ENCODE peak calls at places on chromosome 16, in seven cellular contexts. K is lung, M is fibroblast of mammary gland, X is endothelial cell, R is fibroblast of lung, S is lower lobe of right lung, D is body of pancreas. I is an unnamed sample.

GRCh38 chr16:2040450-2041105 is 7.1 kb downstream of the NTHL1 start:
- DNase-seq in K (no peak), M (no peak), X (no peak), R (no peak), S (no peak), D (no peak), I (no peak)

GRCh38 chr16:53089434-53090270 is 34.9 kb downstream of the CHD9 start:
- DNase-seq in K (no peak), M (peak; percentile 64), X (no peak), R (peak; percentile 32), S (no peak), D (no peak), I (no peak)

GRCh38 chr16:49856741-49857330 is 924 bp upstream of the ZNF423 start:
- DNase-seq in K (peak; percentile 66), M (peak; percentile 70), X (peak; percentile 79), R (peak; percentile 78), S (peak; percentile 75), D (peak; percentile 85), I (no peak)

GRCh38 chr16:75111514-75112280 is 4.9 kb downstream of the LDHD start:
- DNase-seq in K (no peak), M (no peak), X (peak; percentile 60), R (no peak), S (peak; percentile 63), D (no peak), I (no peak)

GRCh38 chr16:68823401-68823800 is 19.9 kb upstream of the TANGO6 start:
- DNase-seq in K (no peak), M (peak; percentile 77), X (no peak), R (peak; percentile 70), S (no peak), D (no peak), I (no peak)

GRCh38 chr16:18048858-18049257 is 287.7 kb downstream of the NPIPA8 start:
- DNase-seq in K (no peak), M (no peak), X (no peak), R (no peak), S (no peak), D (no peak), I (no peak)

GRCh38 chr16:67258160-67258835 is 9.5 kb downstream of the SLC9A5 start:
- DNase-seq in K (no peak), M (no peak), X (no peak), R (no peak), S (peak; percentile 24), D (no peak), I (peak; percentile 82)

GRCh38 chr16:68644303-68644702 is 807 bp upstream of the CDH3 start:
- DNase-seq in K (no peak), M (no peak), X (no peak), R (no peak), S (no peak), D (no peak), I (no peak)

GRCh38 chr16:23072769-23073549 is 76.3 kb downstream of the USP31 start:
- DNase-seq in K (no peak), M (peak; percentile 24), X (no peak), R (no peak), S (no peak), D (no peak), I (no peak)

GRCh38 chr16:46482895-46483294 is 138.3 kb downstream of the SHCBP1 start:
- DNase-seq in K (no peak), M (no peak), X (no peak), R (no peak), S (no peak), D (no peak), I (no peak)

GRCh38 chr16:85166699-85167588 is 54.7 kb upstream of the CIBAR2 start:
- DNase-seq in K (no peak), M (no peak), X (no peak), R (no peak), S (peak; percentile 29), D (peak; percentile 52), I (no peak)

GRCh38 chr16:78478267-78478821 is 378.9 kb downstream of the WWOX start:
- DNase-seq in K (no peak), M (peak; percentile 0), X (peak; percentile 4), R (no peak), S (no peak), D (no peak), I (no peak)
- TF ChIP-seq CTCF in K (no peak), M (peak; percentile 34), X (peak; percentile 34), R (peak; percentile 33), S (no peak), D (peak; percentile 39), I (no peak)

GRCh38 chr16:82043680-82044584 is 8.9 kb downstream of the HSD17B2 start:
- DNase-seq in K (no peak), M (peak; percentile 52), X (no peak), R (peak; percentile 62), S (no peak), D (no peak), I (no peak)
- TF ChIP-seq CTCF in K (no peak), M (no peak), X (no peak), R (no peak), S (no peak), D (no peak), I (no peak)

GRCh38 chr16:10744370-10745030 is 858 bp downstream of the NUBP1 start:
- DNase-seq in K (no peak), M (peak; percentile 53), X (no peak), R (no peak), S (no peak), D (no peak), I (peak; percentile 53)
- TF ChIP-seq CTCF in K (no peak), M (no peak), X (no peak), R (no peak), S (no peak), D (no peak), I (no peak)

GRCh38 chr16:64534180-64534780 is 587.6 kb downstream of the CDH11 start:
- DNase-seq in K (no peak), M (no peak), X (no peak), R (no peak), S (no peak), D (no peak), I (no peak)
- TF ChIP-seq CTCF in K (no peak), M (no peak), X (no peak), R (no peak), S (no peak), D (no peak), I (no peak)

DNA sequence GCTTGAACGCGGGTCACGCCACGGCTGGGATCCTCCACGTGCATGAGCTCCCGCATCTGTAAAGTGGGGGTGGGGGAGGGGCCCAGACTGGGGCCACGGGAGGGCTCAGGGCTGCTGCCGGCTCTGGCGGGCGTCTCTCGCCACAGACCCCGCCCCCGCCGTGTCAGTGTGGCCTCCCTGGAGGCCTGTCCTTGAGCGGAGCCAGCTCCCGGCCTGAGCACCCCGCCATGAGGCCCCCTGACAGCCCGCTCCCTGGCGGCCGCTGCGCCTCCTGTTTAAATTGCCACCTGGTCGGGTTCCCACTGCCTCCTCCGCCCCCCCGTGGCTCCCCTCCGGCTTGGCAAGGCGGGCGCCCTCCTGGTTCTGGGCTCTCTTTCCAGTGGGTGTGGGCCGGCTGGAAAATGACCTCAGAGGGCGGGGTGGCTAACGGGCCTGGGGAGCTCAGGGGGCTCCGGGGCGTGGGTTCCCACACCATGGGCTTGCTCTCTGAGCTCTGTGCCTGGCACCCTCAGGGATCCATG is 42.1 kb upstream of the SSTR5 start:
- DNase-seq in K (no peak), M (no peak), X (no peak), R (no peak), S (no peak), D (peak; percentile 89), I (no peak)
- TF ChIP-seq CTCF in K (no peak), M (no peak), X (no peak), R (no peak), S (no peak), D (peak; percentile 44), I (no peak)

DNA sequence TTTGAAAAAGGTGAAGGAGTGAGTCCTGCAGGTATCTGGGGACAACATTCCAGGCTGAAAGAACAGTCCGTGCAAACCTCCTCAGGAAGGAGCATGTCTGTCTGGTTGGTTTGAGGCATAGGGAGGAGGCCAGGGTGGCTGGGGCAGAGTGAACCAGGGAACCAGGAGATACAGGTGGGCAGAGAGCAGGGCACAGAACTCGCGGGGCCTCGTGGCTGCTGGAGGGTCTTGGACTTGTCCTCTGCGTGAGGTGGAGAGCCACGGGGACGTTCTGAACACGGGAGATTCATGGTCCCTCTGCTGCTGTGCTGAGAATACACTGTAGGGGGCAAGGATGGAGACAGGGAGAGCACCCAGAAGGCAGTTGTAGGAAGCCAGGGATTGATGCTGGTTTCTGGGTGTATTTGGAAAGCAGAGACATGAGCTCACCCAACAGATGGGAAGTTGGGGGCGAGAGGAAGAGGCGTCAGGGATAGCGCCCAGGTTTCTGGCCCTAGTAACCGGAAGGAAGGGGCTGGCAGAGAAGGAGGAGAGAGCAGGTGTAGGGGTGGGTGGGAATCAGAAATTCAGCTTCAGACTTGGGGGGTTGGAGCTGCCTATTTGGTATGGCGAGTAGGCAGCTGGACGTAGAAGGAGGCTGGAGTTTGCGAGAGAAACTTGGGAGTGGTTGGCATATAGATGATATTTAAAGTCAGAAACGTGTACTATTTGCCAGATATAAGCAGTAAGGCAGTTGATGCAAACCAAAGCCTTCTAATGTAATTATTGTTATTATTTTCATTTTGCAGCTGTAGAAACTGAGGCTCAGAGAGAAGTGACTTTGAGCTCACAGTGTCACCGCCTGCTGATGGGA is at the start of gene CCL17:
- DNase-seq in K (no peak), M (no peak), X (no peak), R (no peak), S (no peak), D (no peak), I (no peak)
- TF ChIP-seq CTCF in K (no peak), M (no peak), X (no peak), R (no peak), S (no peak), D (no peak), I (no peak)

GRCh38 chr16:81932668-81933067 is 78.6 kb downstream of the SDR42E1 start:
- DNase-seq in K (no peak), M (no peak), X (no peak), R (no peak), S (no peak), D (no peak), I (no peak)
- TF ChIP-seq CTCF in K (no peak), M (no peak), X (no peak), R (no peak), S (no peak), D (no peak), I (no peak)

GRCh38 chr16:3863587-3863986 is 16.9 kb downstream of the CREBBP start:
- DNase-seq in K (no peak), M (no peak), X (no peak), R (no peak), S (no peak), D (no peak), I (no peak)
- TF ChIP-seq CTCF in K (no peak), M (no peak), X (no peak), R (no peak), S (no peak), D (no peak), I (no peak)

GRCh38 chr16:187330-187729 is 7.1 kb downstream of the HBQ1 start:
- DNase-seq in K (no peak), M (no peak), X (no peak), R (no peak), S (no peak), D (no peak), I (no peak)

GRCh38 chr16:191783-192294 is 11.6 kb downstream of the HBQ1 start:
- DNase-seq in K (no peak), M (peak; percentile 11), X (no peak), R (no peak), S (no peak), D (no peak), I (no peak)

GRCh38 chr16:189604-190186 is 9.4 kb downstream of the HBQ1 start:
- DNase-seq in K (no peak), M (no peak), X (no peak), R (no peak), S (no peak), D (no peak), I (no peak)

GRCh38 chr16:185691-186090 is 5.4 kb downstream of the HBQ1 start:
- DNase-seq in K (no peak), M (no peak), X (no peak), R (no peak), S (no peak), D (no peak), I (no peak)

GRCh38 chr16:188674-189073 is 8.4 kb downstream of the HBQ1 start:
- DNase-seq in K (no peak), M (no peak), X (no peak), R (no peak), S (no peak), D (no peak), I (no peak)
- TF ChIP-seq CTCF in K (no peak), M (no peak), X (no peak), R (no peak), S (no peak), D (no peak), I (peak; percentile 47)

I was measured in chondrocyte.